ENCODE peak calls at places on chromosome 4, in eight cellular contexts. B is HCT116, X is SK-N-SH, P is hepatocyte, W is MM.1S, S is OCI-LY7, C is PC-3, Y is GM23338. V is an unnamed sample. For H3K9me2, the result is how much of the 10 kb centered on the place peaks cover.

GRCh38 chr4:183098723-183099536 is at the start of gene WWC2:
- DNase-seq in S (no peak), W (peak), P (peak), C (peak), B (peak), Y (peak), X (peak), V (peak)

GRCh38 chr4:17578482-17578891 is 1.5 kb downstream of the LAP3 start:
- DNase-seq in P (no peak), Y (no peak), B (no peak), X (no peak), W (peak), S (peak), C (peak), V (no peak)

GRCh38 chr4:107153228-107153627 is 117.1 kb upstream of the DKK2 start:
- DNase-seq in W (no peak), S (no peak), Y (peak), C (no peak), B (no peak), P (peak), X (no peak), V (no peak)

GRCh38 chr4:151921371-151921770 is 160.6 kb upstream of the GATB start:
- DNase-seq in B (no peak), X (no peak), P (no peak), S (no peak), C (peak), Y (no peak), W (no peak), V (no peak)

GRCh38 chr4:26322349-26322748 is 1.5 kb downstream of the RBPJ start:
- DNase-seq in C (no peak), W (no peak), X (no peak), S (no peak), P (no peak), B (no peak), Y (no peak), V (no peak)

GRCh38 chr4:3335385-3335784 is 42.6 kb downstream of the RGS12 start:
- DNase-seq in B (no peak), S (no peak), C (no peak), P (no peak), X (no peak), W (no peak), Y (no peak), V (no peak)

GRCh38 chr4:75623036-75623435 is 7.3 kb downstream of the CDKL2 start:
- DNase-seq in P (no peak), Y (no peak), W (no peak), C (no peak), B (no peak), X (no peak), S (no peak), V (no peak)

GRCh38 chr4:104022871-104023270 is 303.1 kb upstream of the TACR3 start:
- DNase-seq in X (no peak), B (no peak), C (no peak), P (no peak), Y (no peak), S (no peak), W (no peak), V (no peak)

GRCh38 chr4:186807131-186807530 is 83.5 kb upstream of the FAT1 start:
- DNase-seq in C (no peak), B (no peak), Y (no peak), S (no peak), W (no peak), X (no peak), P (no peak), V (no peak)

GRCh38 chr4:186932631-186933150 is 209.0 kb upstream of the FAT1 start:
- DNase-seq in C (peak), P (no peak), B (peak), X (no peak), Y (no peak), W (no peak), S (no peak), V (no peak)

GRCh38 chr4:24980064-24980690 is 50.6 kb downstream of the LGI2 start:
- DNase-seq in P (peak), S (peak), W (peak), B (peak), Y (peak), C (peak), X (peak), V (peak)

GRCh38 chr4:88696620-88697019 is 1.0 kb downstream of the NAP1L5 start:
- DNase-seq in X (no peak), S (no peak), W (no peak), B (no peak), Y (no peak), P (no peak), C (no peak), V (no peak)

GRCh38 chr4:40840985-40841571 is 91.3 kb downstream of the NSUN7 start:
- DNase-seq in S (peak), C (peak), W (peak), X (peak), B (peak), P (peak), Y (peak), V (peak)

GRCh38 chr4:127623755-127624087 is 9.0 kb upstream of the INTU start:
- DNase-seq in C (no peak), W (no peak), B (no peak), X (no peak), Y (peak), P (peak), S (no peak), V (no peak)

GRCh38 chr4:80876810-80877209 is 153.7 kb upstream of the BMP3 start:
- DNase-seq in C (no peak), W (peak), Y (no peak), S (peak), B (no peak), X (no peak), P (no peak), V (no peak)

GRCh38 chr4:183722738-183723560 is 63.9 kb downstream of the TRAPPC11 start:
- DNase-seq in C (peak), P (peak), X (peak), S (no peak), W (peak), Y (peak), B (no peak), V (peak)

GRCh38 chr4:10157478-10158354 is 41.1 kb upstream of the WDR1 start:
- DNase-seq in X (peak), W (peak), P (peak), C (peak), S (peak), B (peak), Y (peak), V (peak)

GRCh38 chr4:16516796-16517413 is 290.6 kb upstream of the TAPT1 start:
- DNase-seq in Y (peak), W (no peak), C (peak), P (peak), X (peak), B (no peak), S (no peak), V (no peak)

GRCh38 chr4:104451573-104451972 is 43.1 kb downstream of the CXXC4 start:
- DNase-seq in S (no peak), C (no peak), P (peak), B (no peak), W (peak), Y (peak), X (peak), V (no peak)

GRCh38 chr4:89121711-89122387 is 10.5 kb downstream of the TIGD2 start:
- DNase-seq in W (no peak), Y (no peak), C (no peak), B (no peak), P (peak), X (no peak), S (no peak), V (peak)

GRCh38 chr4:172514011-172514410 is 654.6 kb upstream of the GALNT7 start:
- DNase-seq in Y (peak), P (peak), S (no peak), W (peak), X (no peak), C (peak), B (no peak), V (peak)

GRCh38 chr4:124199755-124200154 is 512.8 kb downstream of the ANKRD50 start:
- DNase-seq in B (no peak), P (no peak), W (no peak), S (no peak), Y (no peak), C (peak), X (no peak), V (no peak)

GRCh38 chr4:79034544-79034943 is 95.3 kb upstream of the PAQR3 start:
- DNase-seq in P (no peak), B (no peak), Y (no peak), C (no peak), X (no peak), W (no peak), S (no peak), V (no peak)

GRCh38 chr4:22372958-22373357 is 142.9 kb downstream of the ADGRA3 start:
- DNase-seq in W (no peak), C (no peak), X (no peak), B (no peak), P (no peak), Y (no peak), S (no peak), V (no peak)

GRCh38 chr4:10134141-10134540 is 17.5 kb upstream of the WDR1 start:
- DNase-seq in B (no peak), C (no peak), S (no peak), Y (no peak), X (no peak), P (no peak), W (no peak), V (no peak)

GRCh38 chr4:31146366-31146765 is 426.2 kb downstream of the PCDH7 start:
- DNase-seq in P (no peak), B (no peak), X (no peak), C (peak), Y (no peak), W (no peak), S (no peak), V (no peak)

GRCh38 chr4:4752025-4752424 is 107.4 kb upstream of the MSX1 start:
- DNase-seq in S (no peak), B (no peak), Y (no peak), W (no peak), C (no peak), P (no peak), X (no peak), V (peak)

GRCh38 chr4:53478671-53479456 is 101.4 kb downstream of the FIP1L1 start:
- DNase-seq in C (peak), P (no peak), X (no peak), B (no peak), S (no peak), Y (no peak), W (no peak), V (peak)

GRCh38 chr4:29734785-29735184 is 985.4 kb upstream of the PCDH7 start:
- DNase-seq in Y (no peak), P (no peak), S (no peak), X (no peak), B (no peak), C (no peak), W (no peak), V (no peak)

DNA sequence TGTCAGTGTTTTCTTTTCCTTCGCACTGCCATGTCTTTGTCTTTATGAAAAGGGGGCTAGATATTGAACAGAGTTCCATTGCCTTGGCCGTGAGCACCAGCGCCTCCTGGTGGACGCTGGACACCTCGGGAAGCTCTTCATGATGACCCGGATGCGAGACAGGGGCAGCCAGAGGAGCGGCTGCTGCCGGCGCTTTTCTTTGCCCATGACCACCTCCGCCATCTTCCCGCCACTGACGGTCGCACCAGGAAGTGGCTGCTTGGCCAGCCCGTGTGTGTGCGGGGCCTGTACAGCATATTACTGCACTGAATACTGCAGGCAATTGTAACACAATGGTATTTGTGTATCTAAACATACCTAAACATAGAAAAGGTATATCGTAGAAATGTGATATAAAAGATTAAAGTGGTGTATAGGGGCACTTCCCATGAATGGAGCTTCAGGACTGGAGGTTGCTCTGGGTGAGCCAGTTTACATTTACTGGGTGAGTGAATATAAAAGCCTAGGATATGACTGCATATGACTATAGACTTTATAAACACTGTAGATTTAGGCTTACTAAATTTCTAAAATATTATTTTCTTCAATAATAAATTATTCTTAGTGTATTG is 15.8 kb upstream of the GRIA2 start:
- DNase-seq in C (peak), X (peak), Y (peak), P (peak), W (peak), S (no peak), B (peak), V (no peak)
- TF ChIP-seq CTCF in C (peak), X (peak), Y (peak), P (peak), W (peak), S (peak), B (peak), V (peak)

DNA sequence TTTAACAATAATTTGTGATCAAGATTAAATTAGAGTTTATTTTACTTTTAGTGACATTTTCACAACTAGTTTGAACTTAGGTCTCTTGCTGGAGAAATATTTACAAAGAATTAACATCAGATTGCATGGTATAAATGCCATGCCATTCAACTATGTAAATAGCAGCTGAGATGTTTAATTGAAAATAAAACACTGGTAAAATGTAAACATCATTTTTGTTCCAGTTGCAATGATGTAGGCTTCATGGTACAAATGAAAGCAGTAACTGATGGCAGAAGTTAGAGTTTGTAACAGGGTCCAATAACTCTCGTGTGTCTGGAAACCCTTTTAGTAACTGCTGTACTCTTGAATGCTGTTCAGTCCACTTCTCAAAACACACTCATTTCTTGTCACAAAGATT is 43.7 kb upstream of the HAND2 start:
- DNase-seq in S (no peak), Y (no peak), B (no peak), X (no peak), P (no peak), C (no peak), W (no peak), V (no peak)
- H3K27ac ChIP-seq in S (no peak), Y (no peak), B (no peak), X (no peak), P (no peak), C (no peak), W (no peak), V (no peak)

DNA sequence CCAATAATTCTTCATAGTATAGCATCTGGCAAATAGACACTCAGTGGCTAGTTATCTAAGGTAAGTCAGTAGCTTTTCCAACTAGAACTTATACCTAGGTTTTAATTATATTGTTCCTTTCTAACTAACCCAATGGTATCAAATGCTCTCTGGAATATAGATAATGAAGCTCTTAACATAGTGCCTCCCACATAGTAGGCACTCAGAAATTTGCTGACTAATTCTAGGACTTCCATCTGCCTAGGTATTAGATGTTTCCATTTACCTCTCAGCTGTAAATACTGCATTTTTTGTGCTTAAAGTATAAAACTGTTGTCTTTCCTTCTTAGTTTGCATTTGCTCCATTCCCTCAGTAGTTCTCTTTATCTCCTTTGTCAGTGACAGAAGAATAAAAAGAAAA is 214.3 kb upstream of the SPRY1 start:
- DNase-seq in S (no peak), P (no peak), C (no peak), B (no peak), W (no peak), X (no peak), Y (no peak), V (no peak)
- H3K9me2 ChIP-seq in S (under half), P (under half), C (under half), B (under half), W (under half), X (under half), Y (under half), V (under half)

DNA sequence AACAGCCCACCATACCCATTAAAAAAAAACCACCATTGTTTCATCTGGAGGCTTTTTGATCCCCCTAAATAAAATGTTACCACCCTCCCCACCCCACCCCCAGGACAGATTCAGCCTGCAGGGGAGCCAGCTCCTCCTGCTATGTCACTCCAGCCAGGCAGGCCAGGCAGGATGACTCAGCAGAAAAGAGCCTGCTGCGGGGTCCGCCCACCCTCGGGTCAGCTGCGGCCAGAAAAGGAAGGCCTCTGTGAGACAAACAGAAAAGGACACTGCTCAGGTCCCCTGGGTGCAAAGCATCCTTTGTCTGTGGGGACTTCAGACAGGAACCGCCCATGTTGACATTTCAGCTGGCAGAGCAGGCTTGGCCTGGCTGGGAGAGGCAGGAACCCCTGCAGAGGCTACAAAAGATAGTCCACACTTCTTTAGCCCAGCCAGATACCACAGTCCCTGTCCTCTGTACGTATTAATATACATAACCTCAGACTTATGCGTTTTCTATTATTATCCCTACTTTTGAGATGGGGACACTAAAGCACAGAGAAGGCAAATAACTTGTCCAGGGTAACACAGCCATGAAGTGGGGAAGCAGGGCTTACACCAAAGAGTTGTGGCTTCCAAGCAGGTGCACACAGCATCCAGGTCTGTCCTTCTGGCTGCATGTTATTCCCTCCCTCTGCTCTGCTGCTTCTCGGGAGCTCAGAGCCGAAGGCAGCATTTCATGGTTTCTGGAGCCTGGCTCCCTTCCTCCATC is 147.7 kb downstream of the CPEB2 start:
- DNase-seq in P (peak), C (peak), W (peak), Y (peak), X (peak), S (peak), B (peak), V (peak)
- TF ChIP-seq CTCF in P (peak), C (no peak), W (no peak), Y (no peak), X (no peak), S (no peak), B (no peak), V (no peak)

GRCh38 chr4:7894098-7894676 is 45.5 kb downstream of the AFAP1 start:
- DNase-seq in X (no peak), P (no peak), W (no peak), S (no peak), Y (no peak), C (no peak), B (no peak), V (no peak)

GRCh38 chr4:7892212-7893019 is 47.2 kb downstream of the AFAP1 start:
- DNase-seq in X (peak), P (no peak), B (no peak), C (no peak), W (no peak), Y (no peak), S (no peak), V (no peak)

GRCh38 chr4:7887415-7887814 is 52.2 kb downstream of the AFAP1 start:
- DNase-seq in S (no peak), W (no peak), P (no peak), X (no peak), Y (no peak), B (no peak), C (no peak), V (no peak)

GRCh38 chr4:7893539-7893938 is 46.1 kb downstream of the AFAP1 start:
- DNase-seq in Y (no peak), X (no peak), S (no peak), P (no peak), B (no peak), W (no peak), C (no peak), V (no peak)

GRCh38 chr4:7890635-7891393 is 48.8 kb downstream of the AFAP1 start:
- DNase-seq in C (peak), W (no peak), Y (peak), X (no peak), P (no peak), S (no peak), B (no peak), V (no peak)
- H3K27ac ChIP-seq in C (peak), W (no peak), Y (peak), X (peak), P (no peak), S (no peak), B (no peak), V (peak)

DNA sequence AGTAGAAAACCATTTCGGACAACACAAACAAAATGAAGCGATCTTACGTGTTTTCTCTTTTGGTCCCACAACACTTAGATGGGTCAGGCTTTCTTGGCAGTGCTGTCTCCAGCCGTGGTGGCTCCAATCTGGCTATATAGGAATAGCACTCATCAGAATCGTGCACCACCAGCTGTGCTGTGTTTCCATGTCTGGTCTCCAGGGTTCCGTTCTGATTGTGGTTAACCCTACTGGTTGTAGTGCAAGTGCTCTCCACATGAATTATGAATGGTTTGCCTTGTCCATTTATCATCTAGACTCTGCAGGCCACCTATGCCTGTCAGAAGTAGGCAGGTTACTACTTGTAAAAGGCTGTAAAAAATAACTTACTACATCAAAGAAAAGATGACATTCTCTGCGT is 536.3 kb downstream of the IQCM start:
- DNase-seq in W (no peak), P (no peak), Y (no peak), S (no peak), B (no peak), C (no peak), X (no peak), V (no peak)
- H3K9me2 ChIP-seq in W (under half), P (under half), Y (under half), S (under half), B (under half), C (under half), X (under half), V (under half)

V was measured in PC-9.